ENCODE peak calls at places on chromosomes 6 and 20, in ten cellular contexts. B is mammary epithelial cell, M is tibial nerve, K is thoracic aorta, Y is uterus, G is pancreas, N is psoas muscle, Q is breast epithelium, L is cardiac muscle cell, P is ascending aorta. X is an unnamed sample.

GRCh38 chr6:166936079-166936787 is 20.1 kb downstream of the RNASET2 start:
- DNase-seq in B (no peak), M (no peak), K (no peak), Y (no peak), G (no peak), N (no peak), Q (no peak), L (peak; percentile 54), P (no peak), X (no peak)

GRCh38 chr20:16816192-16816591 is 68.0 kb downstream of the OTOR start:
- DNase-seq in B (no peak), M (no peak), K (no peak), Y (no peak), G (no peak), N (no peak), Q (no peak), L (no peak), P (no peak), X (no peak)

GRCh38 chr20:44599715-44600114 is 17.3 kb downstream of the PKIG start:
- DNase-seq in B (no peak), M (no peak), K (no peak), Y (no peak), G (no peak), N (no peak), Q (no peak), L (no peak), P (no peak), X (no peak)

GRCh38 chr6:157285422-157285779 is 37.9 kb downstream of the TMEM242 start:
- DNase-seq in B (no peak), M (no peak), K (no peak), Y (no peak), G (no peak), N (no peak), Q (no peak), L (no peak), P (no peak), X (no peak)

GRCh38 chr6:26031595-26032386 is 55.4 kb upstream of the HFE start:
- DNase-seq in B (peak; percentile 96), M (peak; percentile 64), K (peak; percentile 75), Y (peak; percentile 78), G (peak; percentile 42), N (peak; percentile 55), Q (no peak), L (peak; percentile 97), P (peak; percentile 94), X (peak; percentile 98)

GRCh38 chr20:59472059-59472458 is 132.3 kb upstream of the PHACTR3 start:
- DNase-seq in B (no peak), M (no peak), K (no peak), Y (no peak), G (no peak), N (no peak), Q (no peak), L (no peak), P (no peak), X (no peak)

GRCh38 chr6:64012351-64013060 is 376.9 kb downstream of the PHF3 start:
- DNase-seq in B (peak; percentile 6), M (no peak), K (no peak), Y (no peak), G (no peak), N (no peak), Q (no peak), L (peak; percentile 83), P (no peak), X (peak; percentile 55)

GRCh38 chr6:151180321-151180720 is 59.4 kb upstream of the AKAP12 start:
- DNase-seq in B (no peak), M (no peak), K (no peak), Y (no peak), G (no peak), N (no peak), Q (no peak), L (no peak), P (no peak), X (no peak)

GRCh38 chr6:69729870-69730449 is 66.8 kb downstream of the LMBRD1 start:
- DNase-seq in B (no peak), M (no peak), K (no peak), Y (no peak), G (no peak), N (no peak), Q (no peak), L (peak; percentile 20), P (no peak), X (peak; percentile 4)

GRCh38 chr20:38968090-38968489 is 5.9 kb downstream of the DHX35 start:
- DNase-seq in B (no peak), M (no peak), K (no peak), Y (no peak), G (no peak), N (no peak), Q (no peak), L (no peak), P (no peak), X (no peak)

GRCh38 chr20:47855799-47856198 is 70.5 kb upstream of the SULF2 start:
- DNase-seq in B (no peak), M (no peak), K (no peak), Y (no peak), G (no peak), N (no peak), Q (no peak), L (no peak), P (no peak), X (no peak)

GRCh38 chr6:21019614-21020013 is 485.4 kb downstream of the CDKAL1 start:
- DNase-seq in B (no peak), M (no peak), K (no peak), Y (no peak), G (no peak), N (no peak), Q (no peak), L (peak; percentile 41), P (no peak), X (no peak)

GRCh38 chr6:161631676-161632194 is 357.9 kb upstream of the AGPAT4 start:
- DNase-seq in B (no peak), M (no peak), K (no peak), Y (no peak), G (no peak), N (no peak), Q (no peak), L (peak; percentile 51), P (no peak), X (no peak)

GRCh38 chr20:19660808-19661378 is 97.2 kb upstream of the RIN2 start:
- DNase-seq in B (no peak), M (no peak), K (no peak), Y (no peak), G (no peak), N (no peak), Q (no peak), L (no peak), P (no peak), X (no peak)

DNA sequence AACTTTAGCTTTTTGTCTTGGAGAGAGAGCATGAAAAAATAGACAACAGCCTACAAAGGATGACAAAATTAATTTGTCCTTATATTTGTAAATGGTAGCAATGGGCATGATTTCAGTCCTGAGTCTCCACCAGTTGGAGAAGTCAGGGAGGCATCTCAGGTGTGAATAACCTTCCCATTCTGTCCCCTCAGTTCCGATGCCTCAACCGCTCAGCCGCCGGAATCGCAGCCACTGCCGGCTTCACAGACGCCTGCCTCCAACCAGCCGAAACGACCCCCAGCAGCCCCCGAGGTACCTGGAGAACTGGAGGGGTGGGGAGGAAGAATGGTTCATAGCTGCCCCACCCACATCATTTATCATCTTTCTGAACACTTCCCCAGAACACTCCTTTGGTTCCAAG is 3.6 kb downstream of the PRRC2A start:
- DNase-seq in B (no peak), M (no peak), K (no peak), Y (no peak), G (no peak), N (no peak), Q (no peak), L (no peak), P (no peak), X (no peak)
- H3K36me3 ChIP-seq in B (peaks cover 39% of the 10 kb centered on the region), M (peaks cover 5% of the 10 kb centered on the region), K (peaks cover 55% of the 10 kb centered on the region), Y (no peaks in the 10 kb centered on the region), G (peaks cover 51% of the 10 kb centered on the region), N (peaks cover 72% of the 10 kb centered on the region), Q (peaks cover 30% of the 10 kb centered on the region), L (peaks cover 61% of the 10 kb centered on the region), P (peaks cover 58% of the 10 kb centered on the region), X (peaks cover 44% of the 10 kb centered on the region)

DNA sequence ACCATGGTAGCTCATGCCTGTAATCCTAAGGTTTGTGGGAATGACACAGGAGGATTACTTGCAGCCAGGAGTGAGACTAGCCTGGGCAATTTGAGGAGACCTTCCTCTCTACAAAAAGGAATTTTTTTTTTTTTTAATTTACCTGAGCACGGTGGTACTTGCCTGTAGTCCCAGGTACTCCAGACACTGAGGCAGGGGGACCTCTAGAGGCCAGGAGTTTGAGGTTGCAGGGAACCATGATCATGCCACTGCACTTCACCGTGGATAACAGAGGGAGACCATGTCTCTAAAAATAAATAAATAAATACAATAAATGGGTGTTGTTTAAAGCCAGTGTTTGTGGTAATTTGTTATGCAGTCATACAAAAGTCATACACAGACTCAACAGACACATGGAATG is 2.4 kb upstream of the HLA-F start:
- DNase-seq in B (no peak), M (no peak), K (no peak), Y (no peak), G (no peak), N (no peak), Q (no peak), L (no peak), P (no peak), X (no peak)
- TF ChIP-seq CTCF in B (no peak), M (no peak), K (no peak), Y (no peak), G (no peak), N (no peak), Q (no peak), L (no peak), P (no peak), X (peak; percentile 40)

DNA sequence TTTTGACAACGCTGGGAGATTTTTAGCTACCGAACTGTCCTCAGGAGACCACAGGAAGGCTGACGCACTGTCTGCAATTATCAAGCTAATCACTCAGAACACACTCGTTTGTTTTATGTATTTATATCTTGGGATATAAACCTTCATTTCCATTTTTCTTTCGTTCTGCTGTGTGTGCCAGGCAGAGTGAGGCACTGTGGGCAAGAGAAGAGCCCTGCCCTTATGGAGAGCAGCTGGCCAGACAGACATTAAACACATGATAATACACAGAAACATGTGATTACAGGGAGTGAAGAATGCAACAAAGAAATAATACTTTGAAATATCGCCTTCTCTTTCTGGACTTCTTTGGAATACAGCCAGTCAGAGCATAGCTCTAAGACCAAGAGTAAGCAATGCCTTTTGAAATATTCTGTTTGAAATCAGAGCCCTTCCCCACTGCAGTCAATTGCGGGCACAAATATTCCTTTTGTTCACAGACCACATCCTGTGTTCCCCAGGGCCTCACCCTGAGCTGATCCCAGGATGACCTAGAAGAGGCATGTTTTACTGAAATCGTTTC is 96.8 kb downstream of the ANKRD60 start:
- DNase-seq in B (peak; percentile 87), M (no peak), K (no peak), Y (no peak), G (no peak), N (no peak), Q (no peak), L (peak; percentile 81), P (no peak), X (no peak)
- H3K27ac ChIP-seq in B (peak overlapping the region; percentile 90), M (peak overlapping the region; percentile 88), K (peak overlapping the region; percentile 88), Y (peak overlapping the region; percentile 40), G (no peak overlapping the region), N (no peak overlapping the region), Q (no peak overlapping the region), L (no peak overlapping the region), P (peak overlapping the region; percentile 77), X (peak overlapping the region; percentile 12)

DNA sequence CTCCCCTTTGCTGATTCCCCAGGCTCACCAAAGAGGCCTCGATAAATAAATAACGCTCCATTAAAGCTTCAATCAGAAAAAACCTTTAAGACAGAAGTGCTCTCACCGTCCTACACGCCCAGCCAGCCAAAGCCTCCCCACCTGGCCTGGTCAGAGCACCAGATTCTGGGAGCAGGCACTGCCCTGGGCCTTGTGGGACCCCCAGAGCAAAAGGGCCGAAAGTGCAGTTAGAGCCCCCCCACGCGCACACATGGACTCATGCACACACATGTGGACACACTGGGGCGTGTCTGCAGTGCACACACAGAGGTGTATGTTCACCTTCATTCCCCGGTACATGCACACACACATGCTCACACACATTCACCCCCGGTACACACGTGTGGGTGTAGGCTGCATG is 1.9 kb upstream of the NECAB3 start:
- DNase-seq in B (no peak), M (no peak), K (no peak), Y (peak; percentile 25), G (no peak), N (no peak), Q (no peak), L (no peak), P (no peak), X (no peak)
- H3K36me3 ChIP-seq in B (peaks cover 7% of the 10 kb centered on the region), M (no peaks in the 10 kb centered on the region), K (no peaks in the 10 kb centered on the region), Y (no peaks in the 10 kb centered on the region), G (no peaks in the 10 kb centered on the region), N (peaks cover 15% of the 10 kb centered on the region), Q (no peaks in the 10 kb centered on the region), L (peaks cover 3% of the 10 kb centered on the region), P (no peaks in the 10 kb centered on the region), X (peaks cover 6% of the 10 kb centered on the region)

X was measured in Panc1.